ENCODE peak calls at places on chromosomes 3 and 15, in seven cellular contexts. L is GM20000, T is HepG2, W is mucosa of descending colon, D is hepatocyte, R is HFFc6, O is GM10248. J is an unnamed sample.

GRCh38 chr3:48430359-48431101 is 644 bp upstream of the PLXNB1 start:
- DNase-seq in D (no peak), W (no peak), O (no peak), R (no peak), L (no peak), T (no peak), J (no peak)

GRCh38 chr15:35394416-35394815 is 151.5 kb downstream of the DPH6 start:
- DNase-seq in O (no peak), W (no peak), T (no peak), D (no peak), R (peak), L (no peak), J (no peak)

GRCh38 chr3:144566320-144566719 is 594.7 kb downstream of the DIPK2A start:
- DNase-seq in O (no peak), W (no peak), L (no peak), T (no peak), D (no peak), R (no peak), J (no peak)

GRCh38 chr15:70539912-70540520 is 223.3 kb downstream of the UACA start:
- DNase-seq in R (no peak), W (no peak), T (no peak), L (no peak), O (no peak), D (no peak), J (no peak)

GRCh38 chr3:66195347-66195783 is 25.4 kb upstream of the SLC25A26 start:
- DNase-seq in W (peak), D (peak), O (peak), R (peak), T (no peak), L (peak), J (peak)

GRCh38 chr3:13054705-13055285 is 18.4 kb downstream of the IQSEC1 start:
- DNase-seq in L (no peak), W (no peak), T (no peak), D (no peak), O (no peak), R (no peak), J (no peak)

GRCh38 chr15:99239545-99240198 is 9.7 kb downstream of the TTC23 start:
- DNase-seq in L (peak), W (no peak), D (no peak), R (no peak), T (no peak), O (peak), J (peak)

GRCh38 chr3:14016900-14017475 is 107.7 kb downstream of the CHCHD4 start:
- DNase-seq in O (no peak), L (no peak), D (peak), W (peak), T (peak), R (no peak), J (no peak)

GRCh38 chr3:138950006-138950644 is 3.1 kb downstream of the FOXL2NB start:
- DNase-seq in O (no peak), L (no peak), T (no peak), D (peak), W (no peak), R (no peak), J (peak)

GRCh38 chr15:29471757-29472156 is 202.1 kb upstream of the NSMCE3 start:
- DNase-seq in W (no peak), L (no peak), T (no peak), O (no peak), R (no peak), D (no peak), J (no peak)

GRCh38 chr3:16767006-16767405 is 117.7 kb upstream of the PLCL2 start:
- DNase-seq in D (no peak), R (no peak), O (no peak), T (no peak), W (no peak), L (no peak), J (no peak)

GRCh38 chr3:4712109-4712508 is 219.0 kb downstream of the ITPR1 start:
- DNase-seq in R (peak), L (no peak), D (peak), O (no peak), T (no peak), W (peak), J (no peak)

GRCh38 chr3:101941253-101942039 is 92.1 kb downstream of the NFKBIZ start:
- DNase-seq in O (no peak), L (no peak), T (no peak), D (no peak), W (no peak), R (no peak), J (no peak)

GRCh38 chr15:36965561-36966342 is 134.6 kb downstream of the MEIS2 start:
- DNase-seq in R (no peak), D (no peak), T (no peak), L (no peak), W (no peak), O (no peak), J (no peak)

GRCh38 chr15:92928351-92928750 is 28.2 kb downstream of the CHD2 start:
- DNase-seq in L (no peak), T (no peak), R (no peak), W (no peak), O (no peak), D (no peak), J (no peak)

GRCh38 chr3:138328341-138328740 is 1.3 kb downstream of the NME9 start:
- DNase-seq in W (no peak), L (no peak), T (no peak), D (peak), O (no peak), R (peak), J (no peak)

GRCh38 chr3:3065876-3066275 is 44.3 kb downstream of the IL5RA start:
- DNase-seq in T (no peak), R (no peak), L (no peak), O (no peak), D (no peak), W (no peak), J (no peak)

GRCh38 chr3:15339786-15340215 is 7.4 kb upstream of the SH3BP5 start:
- DNase-seq in T (no peak), L (no peak), O (no peak), D (no peak), R (peak), W (no peak), J (no peak)

GRCh38 chr3:22720596-22720995 is 482.5 kb upstream of the UBE2E2 start:
- DNase-seq in O (no peak), R (no peak), W (no peak), L (no peak), T (no peak), D (no peak), J (no peak)

GRCh38 chr3:188270423-188270972 is 116.5 kb downstream of the LPP start:
- DNase-seq in D (peak), W (no peak), T (peak), L (no peak), O (no peak), R (peak), J (no peak)

GRCh38 chr3:193711165-193711485 is 118.1 kb downstream of the OPA1 start:
- DNase-seq in O (no peak), D (no peak), T (no peak), R (no peak), W (no peak), L (no peak), J (no peak)

GRCh38 chr3:194439915-194440550 is 41.0 kb upstream of the GP5 start:
- DNase-seq in R (no peak), D (peak), T (no peak), O (no peak), W (no peak), L (no peak), J (no peak)

GRCh38 chr3:123481071-123481470 is 32.2 kb upstream of the ADCY5 start:
- DNase-seq in D (no peak), L (no peak), O (no peak), T (no peak), R (no peak), W (no peak), J (no peak)

GRCh38 chr3:184275961-184276910 is at the start of gene ECE2:
- DNase-seq in T (no peak), O (no peak), L (no peak), D (no peak), W (no peak), R (no peak), J (no peak)

GRCh38 chr3:149263856-149264255 is 42.2 kb upstream of the CP start:
- DNase-seq in L (no peak), O (no peak), R (no peak), D (no peak), T (no peak), W (no peak), J (no peak)

GRCh38 chr15:90592144-90592887 is 62.6 kb downstream of the CRTC3 start:
- DNase-seq in R (peak), T (peak), W (no peak), L (no peak), O (no peak), D (no peak), J (no peak)

GRCh38 chr3:22951910-22952309 is 251.2 kb upstream of the UBE2E2 start:
- DNase-seq in O (no peak), D (no peak), L (no peak), T (no peak), R (no peak), W (no peak), J (no peak)

GRCh38 chr3:9933561-9934234 is at the start of gene CRELD1:
- DNase-seq in W (peak), O (peak), R (peak), L (peak), D (peak), T (peak), J (peak)

GRCh38 chr3:76753599-76753998 is 286.3 kb upstream of the ROBO2 start:
- DNase-seq in D (peak), R (no peak), L (no peak), O (no peak), T (peak), W (no peak), J (no peak)
- TF ChIP-seq CTCF in D (peak), R (peak), L (no peak), O (no peak), T (peak), W (no peak), J (no peak)

GRCh38 chr3:150410311-150411105 is 2.4 kb downstream of the TSC22D2 start:
- DNase-seq in R (no peak), W (peak), L (peak), T (no peak), O (peak), D (peak), J (peak)
- TF ChIP-seq CTCF in R (peak), W (no peak), L (no peak), T (no peak), O (no peak), D (no peak), J (no peak)

GRCh38 chr15:30671309-30671708 is 45.4 kb downstream of the ARHGAP11B start:
- DNase-seq in W (no peak), L (no peak), O (no peak), T (no peak), D (no peak), R (no peak), J (no peak)

GRCh38 chr15:30675126-30675525 is 49.2 kb downstream of the ARHGAP11B start:
- DNase-seq in T (no peak), D (no peak), R (no peak), L (no peak), O (no peak), W (no peak), J (no peak)

DNA sequence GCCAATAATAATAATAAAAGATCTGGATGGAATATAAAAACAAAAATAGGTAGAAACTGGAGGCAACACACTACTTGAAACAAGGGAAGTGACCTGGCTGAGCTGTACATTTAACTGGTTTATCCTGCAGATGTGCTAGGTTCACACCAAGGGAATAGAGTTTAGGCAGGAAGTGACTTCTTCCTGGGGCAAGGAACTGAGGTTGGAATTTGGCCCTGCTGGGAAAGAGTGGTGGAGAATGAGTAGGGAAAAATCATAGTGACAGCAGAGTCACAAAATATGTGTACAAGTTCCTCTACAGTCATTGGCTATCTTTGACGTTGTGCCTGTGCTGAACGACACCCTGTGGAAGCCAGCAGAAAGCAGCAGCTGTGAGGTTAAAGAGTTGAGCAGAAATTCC is 44.1 kb downstream of the ARHGAP11B start:
- DNase-seq in O (no peak), L (no peak), W (no peak), T (no peak), R (no peak), D (no peak), J (no peak)
- TF ChIP-seq CTCF in O (no peak), L (no peak), W (no peak), T (no peak), R (no peak), D (no peak), J (no peak)

GRCh38 chr15:68371160-68371559 is 60.8 kb downstream of the ITGA11 start:
- DNase-seq in W (no peak), T (no peak), R (no peak), L (no peak), O (no peak), D (no peak), J (no peak)

GRCh38 chr15:68373028-68373427 is 58.9 kb downstream of the ITGA11 start:
- DNase-seq in W (no peak), T (no peak), R (no peak), O (no peak), D (no peak), L (no peak), J (no peak)

GRCh38 chr15:68370768-68371151 is 61.2 kb downstream of the ITGA11 start:
- DNase-seq in T (no peak), D (no peak), O (no peak), L (no peak), W (no peak), R (no peak), J (no peak)

GRCh38 chr15:68371851-68372250 is 60.1 kb downstream of the ITGA11 start:
- DNase-seq in O (no peak), R (no peak), L (no peak), W (no peak), D (no peak), T (no peak), J (no peak)

DNA sequence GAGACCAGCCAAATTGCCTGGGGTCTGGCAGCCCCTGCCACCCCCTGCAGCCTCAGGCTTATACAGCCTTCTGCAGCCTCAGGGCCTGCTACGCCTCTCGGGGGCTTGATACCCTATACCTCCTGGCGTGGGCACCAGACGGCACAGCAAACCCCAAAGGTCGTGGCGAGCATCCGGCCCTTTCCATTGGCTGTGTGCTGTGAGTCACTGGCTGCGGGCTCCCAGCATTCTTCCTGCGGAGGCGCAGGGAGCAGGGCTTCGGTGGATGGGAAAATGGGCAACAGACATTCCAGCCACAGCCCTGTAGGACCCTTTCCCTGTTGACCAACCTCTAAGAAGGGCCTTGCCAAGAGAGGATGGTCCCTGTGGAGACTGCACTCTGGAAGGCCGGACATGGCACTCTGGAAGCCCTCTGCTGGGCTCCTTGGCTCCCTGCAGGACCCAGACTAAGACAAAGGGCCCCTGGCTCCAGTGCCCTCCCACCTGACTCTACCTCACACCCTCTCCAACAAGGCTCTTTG is 59.6 kb downstream of the ITGA11 start:
- DNase-seq in O (no peak), R (peak), D (no peak), T (peak), W (no peak), L (no peak), J (no peak)
- TF ChIP-seq CTCF in O (no peak), R (peak), D (peak), T (peak), W (no peak), L (no peak), J (no peak)

GRCh38 chr3:106209482-106209881 is 340.7 kb upstream of the CBLB start:
- DNase-seq in T (no peak), O (no peak), L (no peak), R (no peak), D (no peak), W (no peak), J (no peak)

GRCh38 chr3:106208266-106208665 is 339.5 kb upstream of the CBLB start:
- DNase-seq in T (no peak), D (no peak), R (no peak), W (no peak), O (no peak), L (no peak), J (no peak)

GRCh38 chr3:106210923-106211322 is 342.1 kb upstream of the CBLB start:
- DNase-seq in O (no peak), W (no peak), T (no peak), R (no peak), L (no peak), D (no peak), J (no peak)

GRCh38 chr3:106206613-106207012 is 337.8 kb upstream of the CBLB start:
- DNase-seq in W (no peak), R (no peak), T (no peak), D (no peak), L (no peak), O (no peak), J (no peak)

DNA sequence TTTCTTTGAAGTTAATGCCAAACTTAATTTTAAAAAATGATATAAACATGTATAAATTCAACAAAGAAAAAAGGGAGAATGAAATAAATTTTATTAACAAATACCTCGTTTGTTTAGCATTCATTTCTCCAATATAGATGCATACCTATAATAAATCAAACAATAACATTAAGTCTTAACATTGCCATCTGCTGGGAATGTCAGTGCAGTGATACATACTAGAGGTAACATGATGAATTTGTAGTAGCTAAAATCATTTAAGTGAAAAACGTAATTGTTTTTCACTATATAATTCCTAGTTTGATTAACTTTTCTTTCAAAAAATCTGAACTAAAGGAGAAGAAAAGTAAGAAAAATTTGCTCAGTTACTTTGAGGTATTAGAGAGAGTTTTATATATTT is 340.2 kb upstream of the CBLB start:
- DNase-seq in W (peak), L (no peak), O (no peak), D (no peak), R (peak), T (no peak), J (no peak)
- TF ChIP-seq CTCF in W (no peak), L (no peak), O (no peak), D (peak), R (peak), T (no peak), J (peak)

GRCh38 chr3:197796087-197796486 is 5.0 kb downstream of the LRCH3 start:
- DNase-seq in R (no peak), L (no peak), D (no peak), O (no peak), W (no peak), T (no peak), J (no peak)
- TF ChIP-seq CTCF in R (no peak), L (no peak), D (no peak), O (no peak), W (no peak), T (no peak), J (no peak)

GRCh38 chr3:114597012-114597411 is 303.2 kb downstream of the TIGIT start:
- DNase-seq in R (no peak), W (no peak), L (no peak), O (no peak), D (no peak), T (no peak), J (no peak)
- TF ChIP-seq CTCF in R (peak), W (no peak), L (no peak), O (no peak), D (peak), T (no peak), J (no peak)

DNA sequence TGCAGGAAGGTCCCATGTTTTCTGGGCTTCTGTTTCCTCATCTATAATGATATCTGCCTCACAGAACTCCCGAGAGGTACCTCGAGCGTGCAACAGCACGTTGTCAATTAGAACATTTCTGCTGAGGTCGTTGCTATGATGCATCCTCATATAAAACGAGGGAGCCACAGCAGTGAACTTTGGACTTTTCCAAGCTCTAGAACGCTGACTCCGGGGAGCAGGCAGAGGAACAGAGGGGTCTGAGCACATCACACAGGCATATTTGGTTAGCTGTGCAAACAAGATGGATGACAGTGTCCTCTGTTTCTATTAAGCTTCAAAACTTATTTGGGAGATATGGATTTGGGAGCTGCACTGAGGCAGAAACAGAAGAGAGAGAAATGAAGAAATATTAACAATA is 278.0 kb upstream of the TBL1XR1 start:
- DNase-seq in W (no peak), O (no peak), L (no peak), D (peak), R (no peak), T (peak), J (no peak)
- TF ChIP-seq CTCF in W (no peak), O (no peak), L (no peak), D (no peak), R (no peak), T (no peak), J (no peak)

DNA sequence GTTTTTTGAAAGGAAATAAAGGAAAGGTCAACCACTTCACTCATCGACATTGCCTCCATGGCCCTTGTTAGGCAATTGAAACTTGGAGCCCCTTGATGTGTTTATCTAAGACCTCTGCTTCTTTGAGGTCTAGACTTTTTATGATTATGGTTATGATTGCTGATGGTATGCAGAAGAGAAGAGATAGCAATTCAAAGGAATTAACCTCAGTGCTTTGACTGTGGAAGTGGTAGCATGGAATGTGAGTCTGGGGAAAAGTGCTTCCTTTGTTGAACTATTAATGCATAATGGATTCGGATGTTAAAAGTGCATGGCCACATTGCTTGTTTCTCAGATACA is 46.1 kb downstream of the FNDC3B start:
- DNase-seq in R (no peak), L (no peak), T (no peak), W (no peak), D (no peak), O (no peak), J (no peak)
- TF ChIP-seq CTCF in R (no peak), L (no peak), T (no peak), W (no peak), D (no peak), O (no peak), J (no peak)